ENCODE peak calls at places on chromosomes 11 and 22, in four cellular contexts. E is A549; V is fibroblast of lung; M is CD4-positive, alpha-beta T cell. F is an unnamed sample.

GRCh38 chr11:72105888-72106287 is at the start of gene TOMT:
- DNase-seq in E (no peak), V (no peak), M (no peak), F (no peak)

GRCh38 chr11:67301951-67302516 is 1.3 kb upstream of the SSH3 start:
- DNase-seq in E (peak), V (peak), M (no peak), F (no peak)

GRCh38 chr11:72111300-72111699 is 1.2 kb downstream of the ANAPC15 start:
- DNase-seq in E (no peak), V (no peak), M (no peak), F (no peak)

GRCh38 chr11:8028766-8029165 is 41.6 kb downstream of the EIF3F start:
- DNase-seq in E (no peak), V (no peak), M (no peak), F (no peak)

GRCh38 chr11:17506314-17506713 is 29.7 kb upstream of the ABCC8 start:
- DNase-seq in E (no peak), V (no peak), M (no peak), F (no peak)

GRCh38 chr22:34976886-34977285 is 89.1 kb upstream of the ISX start:
- DNase-seq in E (no peak), V (no peak), M (no peak), F (no peak)

GRCh38 chr11:68525930-68526329 is 65.4 kb downstream of the PPP6R3 start:
- DNase-seq in E (no peak), V (no peak), M (no peak), F (no peak)

GRCh38 chr11:128417607-128418324 is 169.6 kb downstream of the ETS1 start:
- DNase-seq in E (no peak), V (peak), M (no peak), F (peak)

GRCh38 chr22:24338701-24339451 is 68.2 kb downstream of the SPECC1L start:
- DNase-seq in E (no peak), V (no peak), M (no peak), F (no peak)

GRCh38 chr22:38412435-38413084 is 42.4 kb downstream of the KCNJ4 start:
- DNase-seq in E (no peak), V (no peak), M (peak), F (no peak)

GRCh38 chr22:22823126-22823804 is 64.4 kb upstream of the IGLL5 start:
- DNase-seq in E (no peak), V (no peak), M (no peak), F (no peak)

GRCh38 chr11:102780491-102780918 is at the start of gene MMP10:
- DNase-seq in E (peak), V (peak), M (no peak), F (no peak)

GRCh38 chr11:101866619-101867491 is 48.0 kb upstream of the CEP126 start:
- DNase-seq in E (peak), V (peak), M (no peak), F (no peak)

GRCh38 chr22:17112491-17113042 is 8.6 kb downstream of the TMEM121B start:
- DNase-seq in E (no peak), V (no peak), M (no peak), F (no peak)

GRCh38 chr11:111676878-111677585 is 74.8 kb downstream of the SIK2 start:
- DNase-seq in E (no peak), V (no peak), M (no peak), F (no peak)

GRCh38 chr11:7706377-7706776 is at the start of gene OVCH2:
- DNase-seq in E (no peak), V (no peak), M (no peak), F (no peak)

GRCh38 chr22:50276143-50276542 is 6.0 kb upstream of the MAPK11 start:
- DNase-seq in E (peak), V (peak), M (no peak), F (peak)

GRCh38 chr22:19038728-19039447 is 83.3 kb downstream of the DGCR2 start:
- DNase-seq in E (no peak), V (no peak), M (no peak), F (no peak)

GRCh38 chr11:19242184-19242932 is 1.6 kb upstream of the E2F8 start:
- DNase-seq in E (no peak), V (no peak), M (no peak), F (no peak)

GRCh38 chr11:113593698-113594308 is 112.3 kb downstream of the TMPRSS5 start:
- DNase-seq in E (no peak), V (no peak), M (no peak), F (no peak)

GRCh38 chr11:69588270-69588669 is 52.7 kb upstream of the CCND1 start:
- DNase-seq in E (peak), V (peak), M (no peak), F (no peak)
- H3K27ac ChIP-seq in E (peak), V (peak), M (no peak), F (no peak)

GRCh38 chr22:44459041-44459440 is 39.0 kb downstream of the RTL6 start:
- DNase-seq in E (no peak), V (no peak), M (no peak), F (no peak)

GRCh38 chr22:44461083-44461375 is 37.0 kb downstream of the RTL6 start:
- DNase-seq in E (no peak), V (no peak), M (no peak), F (no peak)

GRCh38 chr22:44461614-44462013 is 36.4 kb downstream of the RTL6 start:
- DNase-seq in E (no peak), V (no peak), M (no peak), F (no peak)

GRCh38 chr22:44462246-44463015 is 35.6 kb downstream of the RTL6 start:
- DNase-seq in E (no peak), V (no peak), M (no peak), F (no peak)

DNA sequence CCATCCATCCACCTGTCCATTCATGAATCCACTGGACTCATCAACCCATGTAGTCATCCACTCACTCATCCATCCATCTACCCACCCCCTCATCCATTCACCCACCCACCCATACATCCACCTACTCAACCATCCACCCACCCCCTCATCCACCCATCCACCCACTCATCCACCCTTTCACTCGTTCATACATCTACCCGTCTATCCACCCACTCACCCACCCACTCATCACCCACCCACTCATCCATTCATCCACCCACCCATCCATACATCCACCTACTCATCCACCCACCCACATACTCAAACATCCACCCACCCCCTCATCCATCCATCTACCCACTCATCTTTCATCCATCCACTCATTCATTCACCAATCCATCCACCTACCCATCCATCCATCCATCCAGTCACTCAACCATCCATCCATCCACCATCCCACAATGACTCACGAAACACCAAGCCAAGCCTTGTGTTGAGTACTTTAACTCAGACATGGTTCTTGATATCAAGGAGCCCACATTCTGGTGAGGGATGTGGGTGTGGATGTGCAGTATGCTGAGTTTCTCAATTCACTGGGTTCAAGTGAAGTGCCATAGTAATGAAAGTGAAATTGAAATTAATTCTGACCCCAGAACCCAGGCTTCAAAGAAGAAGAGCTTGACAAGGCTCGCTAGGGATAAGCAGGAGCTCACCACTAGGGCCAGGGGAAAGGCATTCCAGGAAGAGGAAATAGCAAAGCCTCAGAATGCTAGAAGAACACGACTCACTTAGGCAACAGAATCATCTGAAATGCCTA is 37.5 kb downstream of the RTL6 start:
- DNase-seq in E (no peak), V (no peak), M (no peak), F (no peak)
- H3K27ac ChIP-seq in E (no peak), V (no peak), M (no peak), F (no peak)

GRCh38 chr11:117944554-117944953 is 15.4 kb upstream of the TMPRSS13 start:
- DNase-seq in E (no peak), V (no peak), M (no peak), F (no peak)
- H3K27ac ChIP-seq in E (no peak), V (no peak), M (no peak), F (no peak)

DNA sequence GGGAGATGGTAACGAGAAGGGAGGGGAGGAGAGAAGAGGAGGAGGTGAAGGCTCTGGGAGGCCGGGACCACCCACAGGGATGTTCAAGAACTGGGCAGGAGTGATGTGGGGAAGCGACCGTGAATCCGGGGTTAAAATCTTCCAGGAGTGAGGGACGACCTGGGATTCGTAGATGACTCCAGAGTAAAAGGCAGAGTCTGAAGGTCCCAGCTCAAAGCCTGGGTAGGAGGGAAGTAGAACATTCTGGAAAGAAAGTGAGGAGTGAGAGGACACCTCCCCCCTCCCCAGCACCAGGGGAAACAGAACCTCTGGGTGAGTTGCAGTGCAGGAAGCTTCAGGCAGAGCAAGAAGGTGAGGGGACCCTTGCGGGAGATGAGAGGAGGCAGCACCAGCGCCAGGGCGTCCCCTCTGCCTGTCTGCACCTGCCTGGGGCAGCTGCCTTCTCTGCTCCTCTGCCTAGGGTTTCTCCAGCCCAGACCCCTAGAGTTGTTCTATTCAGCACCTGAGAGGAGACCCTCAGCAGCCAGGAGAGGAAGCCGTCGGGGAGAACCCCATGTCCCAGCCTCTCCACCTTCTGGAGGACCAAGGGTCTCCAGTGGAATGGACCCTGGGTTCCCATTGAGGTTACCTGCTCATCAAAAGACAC is 49.7 kb downstream of the LINC01488 start:
- DNase-seq in E (no peak), V (no peak), M (no peak), F (no peak)
- H3K27ac ChIP-seq in E (no peak), V (no peak), M (no peak), F (peak)

DNA sequence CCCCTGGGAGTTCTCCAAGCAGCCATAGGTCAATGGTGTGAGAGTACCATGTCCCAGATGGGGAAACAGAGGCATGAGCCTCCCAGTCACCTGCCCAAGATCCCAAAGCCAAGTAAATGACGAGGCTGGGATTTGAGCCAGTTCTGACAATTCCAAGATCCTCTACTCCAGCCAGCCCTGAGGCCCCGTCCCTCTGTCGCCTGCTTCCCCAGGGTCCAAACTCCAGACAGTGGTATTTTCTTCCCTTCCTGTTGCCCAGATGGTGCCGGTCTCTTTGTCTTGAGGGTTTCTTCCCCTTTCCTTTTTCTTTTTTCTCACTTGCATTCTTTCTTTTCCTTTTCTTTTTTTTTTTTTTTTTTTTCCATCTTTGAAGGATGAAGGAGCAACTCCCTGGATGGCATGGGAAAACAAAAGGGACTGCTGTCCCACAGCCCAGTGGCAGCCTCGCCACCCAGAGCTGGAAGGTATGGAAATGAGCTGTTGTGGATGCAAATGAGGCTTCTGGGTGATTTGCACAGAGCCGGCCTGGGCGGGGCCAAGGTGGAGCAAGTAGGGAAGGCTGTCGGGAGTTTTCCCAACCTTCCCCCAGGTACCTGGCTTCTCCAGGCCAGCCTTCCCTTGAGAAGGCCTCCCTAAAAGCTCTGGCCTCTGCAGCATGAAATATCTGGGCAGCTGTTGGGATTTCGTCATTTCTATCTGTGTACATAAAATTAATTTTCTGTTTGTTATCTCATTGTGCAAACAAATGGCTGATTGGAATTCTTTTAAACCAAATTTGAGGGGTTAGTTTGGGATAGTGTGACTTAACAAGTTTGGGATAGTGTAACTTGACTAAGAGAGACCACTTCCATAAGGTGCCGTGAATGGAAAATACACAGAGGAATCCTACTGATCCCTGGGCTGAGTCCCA is 146.8 kb downstream of the MN1 start:
- DNase-seq in E (no peak), V (peak), M (no peak), F (no peak)
- H3K27ac ChIP-seq in E (no peak), V (no peak), M (no peak), F (no peak)

DNA sequence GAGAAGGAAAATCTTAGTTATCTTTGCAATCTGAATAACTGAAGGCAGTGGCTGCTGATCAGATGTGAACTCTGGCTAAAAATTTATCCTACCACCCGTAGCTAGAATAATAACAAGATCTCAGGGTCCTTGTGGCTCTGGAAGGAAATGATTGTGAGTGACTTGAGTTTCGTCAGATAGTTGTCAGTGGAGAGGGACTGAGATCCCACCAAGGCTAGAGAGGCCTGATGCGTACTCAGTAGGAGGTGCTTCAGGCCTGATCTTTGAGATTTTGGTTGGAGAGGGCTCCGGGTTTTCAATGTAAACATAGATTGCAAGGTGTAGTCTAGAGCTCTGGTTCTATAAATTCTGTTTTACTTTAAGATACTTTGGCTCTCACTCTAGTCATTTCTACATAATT is 1.4 kb downstream of the MADD start:
- DNase-seq in E (no peak), V (no peak), M (no peak), F (no peak)
- H3K27ac ChIP-seq in E (peak), V (no peak), M (peak), F (no peak)

DNA sequence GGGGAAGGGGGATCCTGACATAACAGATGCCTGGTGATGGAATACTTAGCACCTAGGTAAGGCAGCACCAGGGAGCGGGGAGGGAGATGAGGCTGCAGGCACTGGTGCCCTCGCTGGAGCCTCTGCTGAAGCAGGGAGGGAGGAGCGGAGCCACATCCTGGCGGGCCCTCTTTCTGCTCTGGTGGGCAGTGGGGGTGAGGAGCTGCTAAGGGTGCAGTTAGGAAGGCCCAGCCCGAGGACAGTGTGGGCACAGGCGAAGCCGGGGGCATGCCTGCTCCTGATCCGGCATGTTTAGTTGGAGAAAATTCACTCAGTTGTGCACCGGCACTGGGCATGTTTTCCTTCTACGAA is 83.9 kb downstream of the MED15 start:
- DNase-seq in E (no peak), V (no peak), M (no peak), F (no peak)
- H3K27ac ChIP-seq in E (no peak), V (no peak), M (no peak), F (no peak)

GRCh38 chr11:66085071-66085470 is 15.0 kb downstream of the PACS1 start:
- DNase-seq in E (no peak), V (no peak), M (no peak), F (no peak)

GRCh38 chr11:66076561-66076960 is 6.5 kb downstream of the PACS1 start:
- DNase-seq in E (no peak), V (no peak), M (no peak), F (no peak)

GRCh38 chr11:66082936-66083698 is 13.0 kb downstream of the PACS1 start:
- DNase-seq in E (no peak), V (no peak), M (no peak), F (no peak)

GRCh38 chr11:66080055-66080817 is 10.2 kb downstream of the PACS1 start:
- DNase-seq in E (peak), V (peak), M (peak), F (no peak)

DNA sequence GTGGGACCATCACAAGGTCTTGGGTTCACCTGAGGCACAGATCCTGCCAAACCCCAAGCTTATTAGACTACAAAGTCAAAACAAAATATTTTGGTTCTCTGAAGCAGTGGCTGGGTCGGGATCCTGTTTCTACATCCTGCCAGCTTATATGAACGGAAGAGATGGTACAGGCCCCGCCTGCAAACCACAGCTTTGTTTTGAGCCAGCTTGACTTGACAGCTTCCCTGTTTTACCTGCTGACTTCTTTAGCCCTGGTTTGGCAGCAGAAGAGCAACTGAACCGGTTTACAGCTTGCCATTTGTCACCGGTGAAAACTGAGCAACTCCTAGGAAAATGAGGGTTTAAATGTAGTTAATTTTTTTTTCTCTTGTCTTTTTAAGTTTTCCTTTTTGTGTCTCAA is 11.4 kb downstream of the PACS1 start:
- DNase-seq in E (no peak), V (no peak), M (peak), F (no peak)
- H3K27ac ChIP-seq in E (peak), V (no peak), M (peak), F (peak)

DNA sequence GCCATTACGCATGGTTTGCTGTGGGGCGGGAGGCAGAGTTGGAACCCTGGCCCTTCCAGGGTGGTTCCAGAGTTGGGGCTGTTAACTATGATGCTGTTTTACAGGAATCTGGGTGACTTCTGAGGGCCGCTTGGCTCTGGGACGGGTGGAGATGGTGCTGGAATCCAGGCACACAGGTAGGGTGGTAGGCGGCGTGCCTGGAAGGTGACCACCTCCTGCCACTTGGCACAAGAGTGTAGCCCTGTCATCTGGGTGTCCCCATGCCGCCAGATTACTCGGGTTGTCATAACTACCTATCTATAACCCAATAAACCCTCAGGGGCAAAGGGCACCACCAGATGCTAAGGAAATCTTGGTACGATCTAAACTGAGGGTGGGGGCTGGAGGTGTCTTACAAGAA is 1.3 kb downstream of the CARS1 start:
- DNase-seq in E (no peak), V (no peak), M (no peak), F (no peak)
- H3K27ac ChIP-seq in E (peak), V (peak), M (no peak), F (no peak)

F was measured in caudate nucleus.